ENCODE peak calls at places on chromosomes 3 and 15, in five cellular contexts. One of them, this sample, is unnamed. For H3K4me1, the result is how much of the 10 kb centered on the place peaks cover.

GRCh38 chr15:66269326-66270090 is 16.0 kb upstream of the MEGF11 start:
- DNase-seq in stomach: no peak
- DNase-seq in NT2/D1: no peak
- DNase-seq in psoas muscle: no peak
- DNase-seq in right cardiac atrium: no peak
- DNase-seq in this sample: no peak

GRCh38 chr3:52299247-52299657 is 11.6 kb downstream of the GLYCTK start:
- DNase-seq in stomach: no peak
- DNase-seq in NT2/D1: no peak
- DNase-seq in psoas muscle: no peak
- DNase-seq in right cardiac atrium: no peak
- DNase-seq in this sample: no peak

GRCh38 chr15:90099868-90100854 is 2.1 kb downstream of the IDH2 start:
- DNase-seq in stomach: peak
- DNase-seq in NT2/D1: no peak
- DNase-seq in psoas muscle: peak
- DNase-seq in right cardiac atrium: peak
- DNase-seq in this sample: no peak

GRCh38 chr3:138474163-138474562 is 39.7 kb downstream of the ESYT3 start:
- DNase-seq in stomach: no peak
- DNase-seq in NT2/D1: no peak
- DNase-seq in psoas muscle: no peak
- DNase-seq in right cardiac atrium: no peak
- DNase-seq in this sample: no peak

GRCh38 chr3:114115151-114115550 is 58.6 kb downstream of the QTRT2 start:
- DNase-seq in stomach: no peak
- DNase-seq in NT2/D1: no peak
- DNase-seq in psoas muscle: no peak
- DNase-seq in right cardiac atrium: no peak
- DNase-seq in this sample: no peak

GRCh38 chr3:52399131-52399530 is 45.8 kb downstream of the SEMA3G start:
- DNase-seq in stomach: no peak
- DNase-seq in NT2/D1: no peak
- DNase-seq in psoas muscle: peak
- DNase-seq in right cardiac atrium: peak
- DNase-seq in this sample: no peak

GRCh38 chr3:130800829-130801228 is 54.2 kb upstream of the PIK3R4 start:
- DNase-seq in stomach: no peak
- DNase-seq in NT2/D1: no peak
- DNase-seq in psoas muscle: no peak
- DNase-seq in right cardiac atrium: no peak
- DNase-seq in this sample: no peak

GRCh38 chr15:70062321-70062956 is 35.3 kb downstream of the TLE3 start:
- DNase-seq in stomach: peak
- DNase-seq in NT2/D1: no peak
- DNase-seq in psoas muscle: peak
- DNase-seq in right cardiac atrium: peak
- DNase-seq in this sample: peak

GRCh38 chr3:154244644-154245043 is 79.6 kb downstream of the DHX36 start:
- DNase-seq in stomach: no peak
- DNase-seq in NT2/D1: no peak
- DNase-seq in psoas muscle: no peak
- DNase-seq in right cardiac atrium: no peak
- DNase-seq in this sample: no peak

GRCh38 chr15:99174989-99175388 is 70.1 kb downstream of the SYNM start:
- DNase-seq in stomach: no peak
- DNase-seq in NT2/D1: no peak
- DNase-seq in psoas muscle: no peak
- DNase-seq in right cardiac atrium: no peak
- DNase-seq in this sample: no peak

GRCh38 chr3:131712662-131713061 is 209.9 kb upstream of the MRPL3 start:
- DNase-seq in stomach: no peak
- DNase-seq in NT2/D1: no peak
- DNase-seq in psoas muscle: no peak
- DNase-seq in right cardiac atrium: no peak
- DNase-seq in this sample: no peak

GRCh38 chr15:84794148-84794547 is 23.0 kb upstream of the ALPK3 start:
- DNase-seq in stomach: no peak
- DNase-seq in NT2/D1: no peak
- DNase-seq in psoas muscle: no peak
- DNase-seq in right cardiac atrium: no peak
- DNase-seq in this sample: no peak

GRCh38 chr3:188316021-188316722 is 162.2 kb downstream of the LPP start:
- DNase-seq in stomach: no peak
- DNase-seq in NT2/D1: no peak
- DNase-seq in psoas muscle: no peak
- DNase-seq in right cardiac atrium: no peak
- DNase-seq in this sample: no peak

GRCh38 chr3:140501054-140501769 is 176.7 kb upstream of the TRIM42 start:
- DNase-seq in stomach: no peak
- DNase-seq in NT2/D1: no peak
- DNase-seq in psoas muscle: no peak
- DNase-seq in right cardiac atrium: no peak
- DNase-seq in this sample: no peak

GRCh38 chr3:132406587-132406986 is 10.7 kb upstream of the DNAJC13 start:
- DNase-seq in stomach: no peak
- DNase-seq in NT2/D1: no peak
- DNase-seq in psoas muscle: no peak
- DNase-seq in right cardiac atrium: no peak
- DNase-seq in this sample: no peak

GRCh38 chr3:147298511-147298982 is 107.8 kb downstream of the ZIC4 start:
- DNase-seq in stomach: no peak
- DNase-seq in NT2/D1: peak
- DNase-seq in psoas muscle: no peak
- DNase-seq in right cardiac atrium: no peak
- DNase-seq in this sample: no peak

GRCh38 chr3:111594205-111594604 is 941 bp downstream of the ZBED2 start:
- DNase-seq in stomach: no peak
- DNase-seq in NT2/D1: no peak
- DNase-seq in psoas muscle: no peak
- DNase-seq in right cardiac atrium: no peak
- DNase-seq in this sample: no peak

GRCh38 chr3:39744746-39745145 is 64.7 kb upstream of the MYRIP start:
- DNase-seq in stomach: no peak
- DNase-seq in NT2/D1: no peak
- DNase-seq in psoas muscle: no peak
- DNase-seq in right cardiac atrium: no peak
- DNase-seq in this sample: no peak

DNA sequence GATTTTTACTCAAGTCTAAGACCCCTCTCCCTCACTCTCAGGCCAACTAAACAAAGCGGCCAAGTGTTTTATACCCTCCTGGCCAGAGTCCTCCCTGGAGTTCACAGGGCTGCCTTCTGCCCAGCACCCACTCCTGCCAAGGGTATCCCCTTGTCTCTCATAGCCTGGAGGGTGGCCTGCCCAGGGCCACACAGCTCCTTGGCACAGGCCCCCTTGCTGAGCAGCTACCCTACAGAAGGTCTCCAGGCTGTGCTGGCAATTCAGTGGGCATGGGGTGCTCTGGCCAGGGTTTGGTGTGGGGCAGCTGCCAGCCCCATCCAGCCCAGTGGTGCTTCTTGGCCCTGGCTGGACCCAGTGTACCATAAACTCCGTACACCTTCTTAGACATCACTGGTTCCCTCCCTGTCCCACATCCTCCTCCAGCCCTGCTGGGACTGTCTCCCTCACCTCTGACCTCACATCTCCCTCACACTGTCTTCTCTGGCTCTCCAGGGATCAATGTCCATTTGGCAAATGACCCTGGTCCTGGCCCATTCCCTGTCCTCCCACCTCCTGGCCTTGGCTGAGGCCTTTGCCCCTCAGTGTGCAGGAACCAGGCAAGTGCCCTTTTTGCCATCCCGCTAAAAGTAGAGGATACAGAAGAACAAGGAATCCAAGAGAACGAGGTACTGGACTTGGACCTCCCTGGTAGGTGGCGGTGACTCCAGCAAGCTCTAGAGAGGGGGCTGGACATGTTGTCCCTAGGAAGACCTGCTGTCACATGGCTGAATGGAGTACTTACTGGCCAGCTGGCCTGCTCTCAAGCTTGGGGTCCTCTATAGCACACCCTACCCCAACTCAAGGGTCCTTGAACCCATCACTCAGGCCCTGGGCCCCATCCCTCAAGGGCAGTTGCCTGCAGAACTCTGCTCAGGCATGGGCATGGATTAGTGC is 50.0 kb upstream of the TRPM1 start:
- DNase-seq in stomach: peak
- DNase-seq in NT2/D1: no peak
- DNase-seq in psoas muscle: no peak
- DNase-seq in right cardiac atrium: no peak
- DNase-seq in this sample: peak
- H3K4me1 ChIP-seq in stomach: under half
- H3K4me1 ChIP-seq in NT2/D1: under half
- H3K4me1 ChIP-seq in psoas muscle: under half
- H3K4me1 ChIP-seq in right cardiac atrium: under half
- H3K4me1 ChIP-seq in this sample: under half

GRCh38 chr15:92915766-92916435 is 15.8 kb downstream of the CHD2 start:
- DNase-seq in stomach: no peak
- DNase-seq in NT2/D1: peak
- DNase-seq in psoas muscle: no peak
- DNase-seq in right cardiac atrium: no peak
- DNase-seq in this sample: no peak

GRCh38 chr15:92914103-92914499 is 14.0 kb downstream of the CHD2 start:
- DNase-seq in stomach: no peak
- DNase-seq in NT2/D1: peak
- DNase-seq in psoas muscle: no peak
- DNase-seq in right cardiac atrium: no peak
- DNase-seq in this sample: no peak

GRCh38 chr15:92917606-92918407 is 17.7 kb downstream of the CHD2 start:
- DNase-seq in stomach: peak
- DNase-seq in NT2/D1: peak
- DNase-seq in psoas muscle: peak
- DNase-seq in right cardiac atrium: peak
- DNase-seq in this sample: peak

GRCh38 chr15:92910451-92910850 is 10.3 kb downstream of the CHD2 start:
- DNase-seq in stomach: no peak
- DNase-seq in NT2/D1: no peak
- DNase-seq in psoas muscle: no peak
- DNase-seq in right cardiac atrium: no peak
- DNase-seq in this sample: no peak

DNA sequence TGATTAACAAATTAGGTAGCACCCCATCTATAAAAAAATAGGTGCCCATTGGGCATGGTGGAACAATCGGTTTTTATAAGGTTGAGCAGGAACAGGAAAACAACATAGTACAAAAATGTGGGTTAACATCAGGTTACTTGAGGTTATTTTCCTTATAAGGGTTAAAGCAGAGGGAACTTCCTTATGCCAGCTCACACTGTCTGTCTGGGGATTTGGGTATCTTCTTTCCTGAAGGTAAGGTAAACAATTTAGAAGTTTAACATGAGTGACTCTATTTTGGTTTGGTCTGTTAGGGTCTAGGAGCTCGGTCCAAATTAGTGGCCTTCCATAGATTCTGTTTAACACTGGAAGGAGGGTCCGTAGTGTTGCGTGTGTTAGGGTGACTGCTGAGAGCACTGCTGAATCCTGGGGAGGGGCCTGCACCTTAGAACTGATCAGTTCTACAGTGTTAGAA is 14.7 kb downstream of the CHD2 start:
- DNase-seq in stomach: no peak
- DNase-seq in NT2/D1: no peak
- DNase-seq in psoas muscle: no peak
- DNase-seq in right cardiac atrium: no peak
- DNase-seq in this sample: no peak
- H3K4me1 ChIP-seq in stomach: half or more
- H3K4me1 ChIP-seq in NT2/D1: under half
- H3K4me1 ChIP-seq in psoas muscle: half or more
- H3K4me1 ChIP-seq in right cardiac atrium: under half
- H3K4me1 ChIP-seq in this sample: under half

DNA sequence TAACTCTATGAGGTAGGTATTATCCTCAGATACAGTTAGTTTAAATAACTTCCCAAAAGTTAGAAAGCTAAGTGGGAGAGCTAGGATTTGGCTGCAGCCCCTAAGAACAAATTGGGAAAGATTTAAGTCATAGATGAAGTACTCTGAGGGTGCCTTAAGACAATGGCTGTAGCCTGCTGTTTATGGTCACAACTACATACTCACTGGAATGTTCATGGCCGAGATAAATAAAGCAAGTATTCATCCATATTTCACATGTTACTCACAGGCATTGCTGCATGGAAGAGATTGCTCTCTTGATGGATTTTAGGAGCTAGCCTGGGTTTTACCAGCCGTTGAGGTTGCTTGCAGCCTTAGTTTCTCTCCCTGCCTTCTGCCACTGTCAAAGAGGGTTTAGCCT is 145.0 kb downstream of the CMSS1 start:
- DNase-seq in stomach: no peak
- DNase-seq in NT2/D1: no peak
- DNase-seq in psoas muscle: no peak
- DNase-seq in right cardiac atrium: no peak
- DNase-seq in this sample: no peak
- H3K4me1 ChIP-seq in stomach: under half
- H3K4me1 ChIP-seq in NT2/D1: under half
- H3K4me1 ChIP-seq in psoas muscle: half or more
- H3K4me1 ChIP-seq in right cardiac atrium: under half
- H3K4me1 ChIP-seq in this sample: under half

GRCh38 chr3:13526626-13526949 is 22.3 kb upstream of the FBLN2 start:
- DNase-seq in stomach: no peak
- DNase-seq in NT2/D1: no peak
- DNase-seq in psoas muscle: no peak
- DNase-seq in right cardiac atrium: no peak
- DNase-seq in this sample: no peak

GRCh38 chr3:13528217-13528801 is 20.6 kb upstream of the FBLN2 start:
- DNase-seq in stomach: no peak
- DNase-seq in NT2/D1: peak
- DNase-seq in psoas muscle: no peak
- DNase-seq in right cardiac atrium: peak
- DNase-seq in this sample: peak

GRCh38 chr3:13524979-13525669 is 23.8 kb upstream of the FBLN2 start:
- DNase-seq in stomach: no peak
- DNase-seq in NT2/D1: no peak
- DNase-seq in psoas muscle: no peak
- DNase-seq in right cardiac atrium: no peak
- DNase-seq in this sample: no peak

GRCh38 chr3:13529196-13529975 is 19.5 kb upstream of the FBLN2 start:
- DNase-seq in stomach: no peak
- DNase-seq in NT2/D1: no peak
- DNase-seq in psoas muscle: no peak
- DNase-seq in right cardiac atrium: no peak
- DNase-seq in this sample: no peak

DNA sequence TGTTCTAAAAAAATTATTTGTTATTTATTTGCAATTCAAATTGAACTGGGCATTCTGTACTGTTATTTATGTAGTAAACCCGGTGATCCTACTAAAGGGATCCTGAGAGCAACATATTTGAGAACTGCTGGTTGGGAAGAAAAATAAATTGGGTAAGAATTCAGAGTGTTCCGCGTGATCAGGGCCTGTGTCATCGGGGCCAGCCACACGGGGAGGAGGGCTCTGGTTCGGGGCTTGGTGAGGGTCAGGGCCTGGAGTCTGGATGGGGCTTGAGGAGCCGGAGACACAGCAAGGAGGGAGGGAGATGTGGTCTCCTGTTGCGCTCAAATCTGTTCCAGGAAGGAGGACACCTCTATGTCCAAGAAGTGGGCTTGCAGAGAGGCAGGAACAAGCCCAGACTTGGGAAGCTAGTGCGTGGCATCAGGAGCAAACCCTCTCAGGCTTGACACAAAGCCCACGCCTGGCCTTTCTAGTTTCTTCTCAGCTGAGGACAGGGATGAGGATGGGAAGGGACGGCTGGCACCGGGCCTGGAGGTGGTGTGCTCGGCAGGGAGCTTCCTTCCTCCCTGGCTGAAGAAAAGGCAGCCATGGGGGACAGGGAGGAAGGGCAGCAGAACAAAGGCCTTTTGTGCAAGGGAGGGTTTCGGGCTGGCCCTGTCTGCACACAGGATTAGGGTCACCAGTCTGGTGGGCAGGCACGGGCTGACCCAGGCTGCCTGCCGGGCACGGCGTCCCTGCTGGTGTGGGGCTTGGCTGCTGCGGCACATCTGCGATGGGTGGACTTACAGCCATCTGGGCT is 22.9 kb upstream of the FBLN2 start:
- DNase-seq in stomach: no peak
- DNase-seq in NT2/D1: no peak
- DNase-seq in psoas muscle: no peak
- DNase-seq in right cardiac atrium: no peak
- DNase-seq in this sample: no peak
- H3K4me1 ChIP-seq in stomach: under half
- H3K4me1 ChIP-seq in NT2/D1: under half
- H3K4me1 ChIP-seq in psoas muscle: under half
- H3K4me1 ChIP-seq in right cardiac atrium: under half
- H3K4me1 ChIP-seq in this sample: under half

This sample was measured in Peyer's patch.